ENCODE peak calls at places on chromosomes 3 and 15, in six cellular contexts. J, Y, E, X, S and P are unnamed samples.

GRCh38 chr3:9870978-9871377 is 9.1 kb downstream of the CIDEC start:
- DNase-seq in J (no peak), Y (no peak), E (peak; percentile 81), X (peak; percentile 58), S (no peak), P (no peak)

GRCh38 chr3:100634493-100635272 is 25.3 kb downstream of the ADGRG7 start:
- DNase-seq in J (no peak), Y (peak; percentile 18), E (peak; percentile 17), X (no peak), S (no peak), P (no peak)

GRCh38 chr3:52670621-52671521 is 14.8 kb downstream of the PBRM1 start:
- DNase-seq in J (no peak), Y (peak; percentile 41), E (peak; percentile 100), X (peak; percentile 99), S (no peak), P (no peak)

GRCh38 chr3:76107935-76108570 is 322.7 kb upstream of the ZNF717 start:
- DNase-seq in J (no peak), Y (peak; percentile 5), E (peak; percentile 78), X (no peak), S (no peak), P (no peak)

GRCh38 chr15:43777293-43777819 is 590 bp upstream of the ELL3 start:
- DNase-seq in J (no peak), Y (peak; percentile 79), E (peak; percentile 70), X (peak; percentile 64), S (peak; percentile 84), P (no peak)

GRCh38 chr3:184016820-184017671 is 638 bp downstream of the ABCC5 start:
- DNase-seq in J (no peak), Y (peak; percentile 85), E (peak; percentile 47), X (peak; percentile 52), S (no peak), P (peak; percentile 78)

GRCh38 chr3:136818191-136818850 is 605 bp upstream of the SLC35G2 start:
- DNase-seq in J (no peak), Y (peak; percentile 54), E (peak; percentile 72), X (peak; percentile 82), S (no peak), P (peak; percentile 48)

GRCh38 chr3:66500575-66501482 is at the start of gene LRIG1:
- DNase-seq in J (peak; percentile 50), Y (peak; percentile 96), E (peak; percentile 97), X (peak; percentile 99), S (peak; percentile 100), P (peak; percentile 96)

GRCh38 chr3:4690277-4690676 is 197.1 kb downstream of the ITPR1 start:
- DNase-seq in J (no peak), Y (no peak), E (no peak), X (no peak), S (no peak), P (no peak)

GRCh38 chr15:72700076-72700475 is 14.1 kb downstream of the BBS4 start:
- DNase-seq in J (no peak), Y (no peak), E (no peak), X (no peak), S (no peak), P (no peak)

GRCh38 chr15:66819084-66819483 is 117.0 kb downstream of the SMAD6 start:
- DNase-seq in J (no peak), Y (no peak), E (no peak), X (no peak), S (no peak), P (no peak)

GRCh38 chr3:30544811-30545210 is 61.6 kb upstream of the TGFBR2 start:
- DNase-seq in J (no peak), Y (no peak), E (peak; percentile 84), X (peak; percentile 96), S (no peak), P (no peak)

GRCh38 chr3:172653004-172653403 is 57.9 kb downstream of the NCEH1 start:
- DNase-seq in J (no peak), Y (no peak), E (no peak), X (no peak), S (no peak), P (no peak)

GRCh38 chr3:72665701-72666443 is 182.4 kb downstream of the SHQ1 start:
- DNase-seq in J (no peak), Y (peak; percentile 67), E (peak; percentile 14), X (no peak), S (peak; percentile 65), P (no peak)

GRCh38 chr15:31586841-31587240 is 260.2 kb downstream of the KLF13 start:
- DNase-seq in J (no peak), Y (no peak), E (no peak), X (no peak), S (no peak), P (no peak)

GRCh38 chr15:89657691-89658200 is 2.5 kb upstream of the KIF7 start:
- DNase-seq in J (no peak), Y (no peak), E (no peak), X (peak; percentile 24), S (no peak), P (no peak)

GRCh38 chr15:59174846-59175831 is 31.5 kb upstream of the LDHAL6B start:
- DNase-seq in J (no peak), Y (peak; percentile 29), E (peak; percentile 82), X (peak; percentile 62), S (no peak), P (peak; percentile 31)

GRCh38 chr3:106685751-106686150 is 691.5 kb upstream of the CCDC54 start:
- DNase-seq in J (no peak), Y (no peak), E (no peak), X (no peak), S (no peak), P (no peak)

GRCh38 chr3:126134219-126134975 is 46.0 kb downstream of the ALDH1L1 start:
- DNase-seq in J (no peak), Y (peak; percentile 58), E (peak; percentile 51), X (peak; percentile 29), S (peak; percentile 66), P (peak; percentile 41)

GRCh38 chr3:18012933-18013332 is 270.5 kb upstream of the TBC1D5 start:
- DNase-seq in J (no peak), Y (no peak), E (no peak), X (no peak), S (no peak), P (no peak)

GRCh38 chr15:42805266-42805665 is 68.3 kb upstream of the CDAN1 start:
- DNase-seq in J (no peak), Y (no peak), E (no peak), X (no peak), S (no peak), P (no peak)

GRCh38 chr3:151226088-151226563 is 23.1 kb upstream of the GPR171 start:
- DNase-seq in J (no peak), Y (no peak), E (peak; percentile 72), X (peak; percentile 83), S (no peak), P (no peak)

GRCh38 chr3:87228316-87228715 is 1.2 kb downstream of the CHMP2B start:
- DNase-seq in J (no peak), Y (no peak), E (peak; percentile 5), X (no peak), S (no peak), P (no peak)

GRCh38 chr3:61563614-61564404 is 2.4 kb downstream of the PTPRG start:
- DNase-seq in J (no peak), Y (peak; percentile 24), E (no peak), X (no peak), S (no peak), P (no peak)

GRCh38 chr3:192892981-192893827 is 24.5 kb downstream of the MB21D2 start:
- DNase-seq in J (no peak), Y (peak; percentile 72), E (peak; percentile 92), X (peak; percentile 81), S (no peak), P (no peak)

GRCh38 chr15:61327019-61327631 is 98.0 kb upstream of the RORA start:
- DNase-seq in J (no peak), Y (peak; percentile 19), E (peak; percentile 1), X (no peak), S (no peak), P (no peak)

GRCh38 chr3:126342991-126343661 is 14.1 kb downstream of the KLF15 start:
- DNase-seq in J (no peak), Y (no peak), E (peak; percentile 59), X (no peak), S (peak; percentile 34), P (no peak)